ENCODE peak calls at places on chromosomes 2 and 18, in four cellular contexts. One of them, this sample, is unnamed.

GRCh38 chr18:49814147-49814499 is 790 bp upstream of the ACAA2 start:
- DNase-seq in HCT116: no peak
- DNase-seq in stomach: no peak
- DNase-seq in A549: peak; percentile 1
- DNase-seq in this sample: no peak

GRCh38 chr2:142140434-142140845 is 9.6 kb upstream of the LRP1B start:
- DNase-seq in HCT116: peak; percentile 19
- DNase-seq in A549: no peak
- DNase-seq in stomach: no peak
- DNase-seq in this sample: no peak

GRCh38 chr18:2985628-2986027 is 27.3 kb downstream of the LPIN2 start:
- DNase-seq in HCT116: peak; percentile 18
- DNase-seq in A549: no peak
- DNase-seq in stomach: no peak
- DNase-seq in this sample: no peak

GRCh38 chr2:143934913-143935310 is 585.0 kb downstream of the ZEB2 start:
- DNase-seq in HCT116: no peak
- DNase-seq in stomach: no peak
- DNase-seq in A549: no peak
- DNase-seq in this sample: no peak

GRCh38 chr2:140502951-140503630 is 1627.7 kb downstream of the LRP1B start:
- DNase-seq in stomach: no peak
- DNase-seq in HCT116: no peak
- DNase-seq in A549: no peak
- DNase-seq in this sample: no peak

GRCh38 chr18:36457683-36458082 is 160.2 kb downstream of the FHOD3 start:
- DNase-seq in A549: no peak
- DNase-seq in HCT116: no peak
- DNase-seq in stomach: no peak
- DNase-seq in this sample: no peak

GRCh38 chr2:241312082-241312481 is 3.4 kb downstream of the HDLBP start:
- DNase-seq in A549: no peak
- DNase-seq in stomach: no peak
- DNase-seq in HCT116: no peak
- DNase-seq in this sample: no peak

GRCh38 chr2:238895901-238896600 is 48.2 kb downstream of the TWIST2 start:
- DNase-seq in HCT116: no peak
- DNase-seq in A549: no peak
- DNase-seq in stomach: peak; percentile 31
- DNase-seq in this sample: peak; percentile 84

GRCh38 chr2:1772868-1773267 is 28.6 kb upstream of the PXDN start:
- DNase-seq in stomach: peak; percentile 3
- DNase-seq in A549: no peak
- DNase-seq in HCT116: no peak
- DNase-seq in this sample: no peak

GRCh38 chr2:138707424-138708074 is 72.6 kb downstream of the NXPH2 start:
- DNase-seq in HCT116: no peak
- DNase-seq in stomach: no peak
- DNase-seq in A549: no peak
- DNase-seq in this sample: no peak

GRCh38 chr2:24945907-24946306 is 25.8 kb downstream of the DNAJC27 start:
- DNase-seq in A549: no peak
- DNase-seq in stomach: no peak
- DNase-seq in HCT116: no peak
- DNase-seq in this sample: no peak

GRCh38 chr2:20593072-20594034 is 57.5 kb downstream of the HS1BP3 start:
- DNase-seq in stomach: peak; percentile 69
- DNase-seq in A549: peak; percentile 82
- DNase-seq in HCT116: no peak
- DNase-seq in this sample: peak; percentile 91

GRCh38 chr2:69308338-69308737 is 78.7 kb downstream of the GFPT1 start:
- DNase-seq in HCT116: no peak
- DNase-seq in A549: no peak
- DNase-seq in stomach: no peak
- DNase-seq in this sample: no peak

GRCh38 chr2:146764301-146764700 is 1080.5 kb upstream of the ACVR2A start:
- DNase-seq in A549: no peak
- DNase-seq in HCT116: no peak
- DNase-seq in stomach: no peak
- DNase-seq in this sample: no peak

DNA sequence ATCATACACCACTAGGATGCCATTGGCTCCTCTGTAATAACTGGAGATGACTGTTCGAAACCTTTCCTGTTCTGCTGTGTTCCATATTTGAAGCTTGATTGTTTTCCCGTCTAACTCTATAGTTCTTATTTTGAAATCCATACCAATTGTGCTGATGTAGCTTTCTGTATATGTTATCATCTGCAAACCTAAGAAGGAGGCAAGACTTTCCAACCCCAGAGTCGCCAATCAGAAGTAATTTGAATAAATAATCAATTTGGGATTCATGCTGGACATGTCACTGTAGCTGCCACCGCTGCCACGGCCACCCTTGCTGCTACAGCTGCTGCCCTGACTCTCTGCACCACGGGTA is 20.7 kb downstream of the STAT1 start:
- DNase-seq in A549: no peak
- DNase-seq in stomach: no peak
- DNase-seq in HCT116: no peak
- DNase-seq in this sample: no peak
- TF ChIP-seq POLR2A in A549: no peak
- TF ChIP-seq POLR2A in stomach: no peak
- TF ChIP-seq POLR2A in HCT116: no peak
- TF ChIP-seq POLR2A in this sample: no peak

DNA sequence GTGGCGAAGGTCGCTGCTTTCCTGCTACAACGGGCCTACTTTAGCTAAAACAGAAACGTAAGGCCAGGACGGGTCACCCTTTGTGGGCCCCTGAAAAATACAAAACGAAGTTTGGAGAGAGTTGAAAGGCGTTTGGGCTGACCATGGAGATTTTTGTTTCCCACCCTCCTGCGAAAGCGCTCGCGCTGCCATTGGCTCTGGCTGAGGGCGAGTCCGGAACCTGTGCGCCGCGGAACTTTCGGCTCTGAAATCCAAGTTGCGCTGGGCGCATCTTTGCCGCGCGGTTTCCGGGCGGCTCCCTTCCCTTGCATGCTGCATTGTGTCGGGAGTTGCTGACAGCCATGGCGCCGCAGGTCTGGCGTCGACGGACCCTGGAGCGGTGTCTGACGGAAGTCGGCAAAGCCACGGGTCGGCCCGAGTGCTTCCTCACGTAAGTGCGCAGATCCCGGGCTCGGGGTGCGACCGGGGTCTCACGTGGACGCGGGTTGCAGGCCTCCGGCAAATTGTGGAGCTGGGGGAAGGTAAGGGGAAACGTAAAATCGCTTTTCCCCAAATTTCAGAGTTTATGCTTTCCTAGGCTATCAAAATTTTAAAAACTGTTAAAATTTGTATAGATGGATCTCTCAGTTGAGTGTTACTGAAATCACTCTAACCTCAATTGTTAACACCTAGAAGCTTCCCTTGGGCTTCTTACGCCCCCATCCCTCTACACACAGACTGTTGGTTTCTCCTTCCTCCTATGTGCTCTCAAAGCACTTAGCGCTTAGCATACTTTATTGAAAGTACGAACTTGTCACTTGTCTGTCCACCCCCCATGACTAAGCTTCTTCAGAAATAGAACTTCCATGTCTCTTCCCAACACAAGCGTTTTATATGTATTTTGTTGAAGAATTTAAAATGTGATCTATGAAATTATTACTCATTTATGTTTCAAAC is at the start of gene MPHOSPH10:
- DNase-seq in HCT116: peak; percentile 78
- DNase-seq in stomach: peak; percentile 90
- DNase-seq in A549: peak; percentile 85
- DNase-seq in this sample: peak; percentile 85
- TF ChIP-seq POLR2A in HCT116: peak; percentile 67
- TF ChIP-seq POLR2A in stomach: peak; percentile 24
- TF ChIP-seq POLR2A in A549: peak; percentile 94
- TF ChIP-seq POLR2A in this sample: no peak

DNA sequence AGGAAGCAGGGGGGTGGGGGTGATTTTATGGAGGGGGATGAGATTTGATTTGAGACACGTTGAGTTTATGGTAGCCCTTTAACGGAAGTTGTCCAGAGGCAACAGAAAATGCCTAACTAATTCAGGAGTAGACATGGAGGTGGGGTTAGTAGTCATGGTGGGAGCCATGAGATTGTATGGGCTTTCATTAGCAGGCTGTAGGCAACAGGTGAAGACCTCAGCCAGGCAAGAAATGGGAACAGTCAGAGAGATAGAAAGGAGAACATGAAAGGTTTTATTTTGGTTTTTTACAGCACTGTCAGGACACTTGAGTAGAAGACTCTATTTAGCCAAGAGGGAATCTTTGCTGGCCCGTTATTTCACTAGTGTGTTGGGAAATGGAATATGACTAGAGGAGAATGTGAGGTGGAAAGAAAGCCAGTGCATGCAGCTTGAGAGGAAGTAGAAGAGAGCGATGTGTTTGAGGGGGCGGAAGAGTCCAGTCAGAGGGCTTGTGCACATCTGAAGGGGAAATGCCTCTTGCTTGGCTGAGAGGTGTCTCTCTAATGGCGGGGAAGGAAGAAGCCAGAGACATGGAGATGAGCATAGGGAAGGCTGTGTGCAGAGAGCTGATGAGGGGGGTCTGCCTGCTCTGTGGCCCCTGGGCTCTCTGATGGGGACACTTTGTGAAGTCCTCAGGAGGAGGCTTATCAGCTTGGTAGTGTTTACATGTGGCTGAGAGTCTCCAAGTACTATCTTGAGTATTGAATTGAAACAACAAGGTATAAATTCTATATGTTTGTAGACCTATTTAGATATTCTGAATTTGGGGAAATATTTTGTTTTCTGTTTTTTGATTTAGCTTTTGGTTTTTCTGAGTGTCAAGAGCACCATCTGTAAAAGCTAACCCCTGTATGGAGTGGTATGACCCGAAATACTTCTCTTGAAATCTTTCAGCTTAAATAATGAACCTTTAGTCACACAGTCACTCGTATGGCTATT is 66.9 kb upstream of the ITM2C start:
- DNase-seq in stomach: no peak
- DNase-seq in A549: no peak
- DNase-seq in HCT116: no peak
- DNase-seq in this sample: no peak
- TF ChIP-seq POLR2A in stomach: no peak
- TF ChIP-seq POLR2A in A549: no peak
- TF ChIP-seq POLR2A in HCT116: no peak
- TF ChIP-seq POLR2A in this sample: no peak

DNA sequence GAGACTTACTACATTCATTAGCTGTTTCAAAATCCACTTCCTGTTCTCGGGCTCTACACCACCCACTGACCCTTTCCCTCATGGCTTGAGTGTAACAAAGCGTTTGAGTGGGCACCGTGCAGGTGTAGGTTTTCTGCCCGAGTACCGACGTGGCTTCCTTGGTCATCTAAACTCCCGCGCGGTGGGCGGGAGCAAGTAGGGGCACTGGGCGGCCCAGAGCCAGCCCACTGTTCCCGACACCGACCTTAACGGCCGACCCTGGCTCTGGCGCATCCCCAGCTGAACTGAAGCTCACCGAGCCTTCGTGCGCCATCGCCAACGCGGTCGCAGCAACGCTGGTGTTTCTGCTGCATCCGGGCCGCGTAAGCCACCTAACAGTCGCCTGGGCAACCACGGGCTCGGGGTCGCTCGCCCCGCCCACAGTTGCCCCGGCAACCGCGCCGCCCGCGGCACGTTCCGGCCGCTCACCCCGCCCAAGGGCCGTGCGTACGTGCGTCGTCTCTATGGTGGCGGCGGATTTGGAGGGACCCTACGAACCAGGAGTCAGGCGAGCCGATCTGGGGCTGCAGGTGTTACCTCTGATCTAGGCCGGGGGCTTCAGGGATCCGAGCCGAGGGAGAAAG is at the start of the genes C2orf81 and WDR54:
- DNase-seq in stomach: peak; percentile 89
- DNase-seq in A549: peak; percentile 94
- DNase-seq in HCT116: peak; percentile 79
- DNase-seq in this sample: peak; percentile 88
- TF ChIP-seq POLR2A in stomach: no peak
- TF ChIP-seq POLR2A in A549: peak; percentile 86
- TF ChIP-seq POLR2A in HCT116: peak; percentile 60
- TF ChIP-seq POLR2A in this sample: peak; percentile 63

GRCh38 chr2:65227471-65228248 is at the start of gene ACTR2:
- DNase-seq in HCT116: peak; percentile 90
- DNase-seq in A549: peak; percentile 86
- DNase-seq in stomach: peak; percentile 96
- DNase-seq in this sample: peak; percentile 95
- TF ChIP-seq POLR2A in HCT116: peak; percentile 51
- TF ChIP-seq POLR2A in A549: peak; percentile 90
- TF ChIP-seq POLR2A in stomach: peak; percentile 44
- TF ChIP-seq POLR2A in this sample: peak; percentile 45

GRCh38 chr2:9205963-9206948 is at the start of gene ASAP2:
- DNase-seq in A549: peak; percentile 90
- DNase-seq in stomach: peak; percentile 79
- DNase-seq in HCT116: no peak
- DNase-seq in this sample: peak; percentile 81
- TF ChIP-seq POLR2A in A549: peak; percentile 38
- TF ChIP-seq POLR2A in stomach: no peak
- TF ChIP-seq POLR2A in HCT116: peak; percentile 42
- TF ChIP-seq POLR2A in this sample: peak; percentile 15

DNA sequence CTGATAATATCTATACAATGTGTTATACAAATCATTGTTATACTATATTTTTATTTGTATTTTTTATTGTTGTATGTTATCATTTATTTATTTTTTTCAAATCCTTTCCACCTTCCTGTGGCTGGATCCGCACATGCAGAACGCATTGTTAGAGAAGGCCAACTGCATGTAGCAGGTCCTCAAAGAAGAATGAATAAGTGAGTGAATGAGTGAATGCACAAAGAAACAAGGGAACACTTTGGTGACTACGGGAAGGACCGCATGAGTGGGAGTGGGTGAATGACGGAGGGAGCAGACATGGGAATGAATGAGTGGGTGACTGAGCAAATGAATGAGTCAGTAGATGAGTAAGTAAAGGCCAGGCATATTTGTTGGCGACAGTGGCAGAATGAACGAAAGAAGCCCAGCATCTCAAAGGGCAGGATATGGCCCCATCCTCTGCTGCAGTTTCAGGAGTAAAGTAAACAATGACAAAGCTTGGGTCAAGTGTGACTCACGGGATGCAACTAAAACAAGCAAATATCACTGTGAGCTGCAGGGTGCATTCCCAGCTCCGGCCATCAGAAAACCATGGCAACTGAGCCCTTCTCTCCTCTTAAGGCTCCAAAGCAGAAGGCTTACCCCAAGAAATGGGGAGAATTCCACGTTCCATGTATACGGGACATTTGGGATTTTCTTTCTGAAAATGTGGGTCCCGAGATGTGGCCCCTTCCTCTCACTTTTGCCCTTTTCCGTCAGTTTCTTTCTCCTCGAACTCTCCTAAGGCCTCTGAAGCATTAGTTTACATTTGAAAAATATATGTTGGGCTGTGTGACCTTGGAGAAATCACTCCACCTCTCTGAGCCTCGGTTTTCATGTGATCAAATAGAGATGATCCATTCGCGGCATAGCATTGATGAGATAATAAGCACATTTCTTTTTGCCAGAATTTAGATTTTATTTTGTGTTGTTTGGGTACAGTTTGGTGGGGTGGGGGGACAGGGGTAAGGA is 24.5 kb downstream of the KCNF1 start:
- DNase-seq in stomach: no peak
- DNase-seq in A549: peak; percentile 99
- DNase-seq in HCT116: peak; percentile 94
- DNase-seq in this sample: no peak
- TF ChIP-seq POLR2A in stomach: no peak
- TF ChIP-seq POLR2A in A549: no peak
- TF ChIP-seq POLR2A in HCT116: no peak
- TF ChIP-seq POLR2A in this sample: no peak

This sample was measured in ovary.